ENCODE peak calls at places on chromosomes 4 and X, in five cellular contexts. One of them, this sample, is unnamed.
A peak's percentile ranks its signal among the peaks of the same experiment; 100 is the strongest.

GRCh38 chr4:26238782-26239647 is 81.8 kb upstream of the RBPJ start:
- DNase-seq in endothelial cell of umbilical vein: no peak
- DNase-seq in K562: no peak
- DNase-seq in A549: no peak
- DNase-seq in HepG2: peak; percentile 8
- DNase-seq in this sample: no peak

GRCh38 chrX:153772608-153773217 is 8.1 kb upstream of the SRPK3 start:
- DNase-seq in HepG2: no peak
- DNase-seq in endothelial cell of umbilical vein: no peak
- DNase-seq in A549: no peak
- DNase-seq in K562: no peak
- DNase-seq in this sample: no peak

GRCh38 chr4:89952458-89952857 is 57.8 kb downstream of the MMRN1 start:
- DNase-seq in K562: no peak
- DNase-seq in HepG2: no peak
- DNase-seq in A549: no peak
- DNase-seq in endothelial cell of umbilical vein: no peak
- DNase-seq in this sample: no peak

GRCh38 chr4:173264245-173264959 is 69.8 kb downstream of the HMGB2 start:
- DNase-seq in A549: no peak
- DNase-seq in HepG2: no peak
- DNase-seq in endothelial cell of umbilical vein: peak; percentile 61
- DNase-seq in K562: peak; percentile 32
- DNase-seq in this sample: peak; percentile 32

GRCh38 chr4:185654965-185655554 is 119.8 kb upstream of the PDLIM3 start:
- DNase-seq in K562: no peak
- DNase-seq in endothelial cell of umbilical vein: no peak
- DNase-seq in HepG2: no peak
- DNase-seq in A549: no peak
- DNase-seq in this sample: no peak

GRCh38 chrX:137432609-137433008 is 133.3 kb upstream of the ZIC3 start:
- DNase-seq in A549: no peak
- DNase-seq in HepG2: peak; percentile 0
- DNase-seq in K562: peak; percentile 31
- DNase-seq in endothelial cell of umbilical vein: no peak
- DNase-seq in this sample: peak; percentile 40

GRCh38 chr4:168765726-168766125 is 244.3 kb downstream of the CBR4 start:
- DNase-seq in endothelial cell of umbilical vein: peak; percentile 42
- DNase-seq in A549: no peak
- DNase-seq in HepG2: no peak
- DNase-seq in K562: no peak
- DNase-seq in this sample: no peak

GRCh38 chr4:128416921-128417320 is 129.3 kb upstream of the PGRMC2 start:
- DNase-seq in endothelial cell of umbilical vein: peak; percentile 39
- DNase-seq in K562: no peak
- DNase-seq in A549: no peak
- DNase-seq in HepG2: no peak
- DNase-seq in this sample: no peak

GRCh38 chrX:103687073-103687695 is 685 bp upstream of the MORF4L2 start:
- DNase-seq in HepG2: no peak
- DNase-seq in A549: peak; percentile 34
- DNase-seq in K562: peak; percentile 77
- DNase-seq in endothelial cell of umbilical vein: no peak
- DNase-seq in this sample: peak; percentile 83

GRCh38 chrX:101595739-101596419 is 21.9 kb downstream of the ARMCX6 start:
- DNase-seq in HepG2: peak; percentile 17
- DNase-seq in endothelial cell of umbilical vein: peak; percentile 75
- DNase-seq in A549: peak; percentile 40
- DNase-seq in K562: peak; percentile 26
- DNase-seq in this sample: peak; percentile 55

GRCh38 chrX:54042609-54043010 is 1.7 kb downstream of the PHF8 start:
- DNase-seq in HepG2: peak; percentile 48
- DNase-seq in endothelial cell of umbilical vein: peak; percentile 67
- DNase-seq in A549: peak; percentile 60
- DNase-seq in K562: peak; percentile 58
- DNase-seq in this sample: peak; percentile 74

GRCh38 chrX:96002401-96002800 is 682.2 kb upstream of the DIAPH2 start:
- DNase-seq in K562: no peak
- DNase-seq in HepG2: no peak
- DNase-seq in endothelial cell of umbilical vein: peak; percentile 53
- DNase-seq in A549: no peak
- DNase-seq in this sample: no peak

GRCh38 chr4:168515222-168516011 is 18.6 kb downstream of the PALLD start:
- DNase-seq in K562: no peak
- DNase-seq in A549: no peak
- DNase-seq in HepG2: no peak
- DNase-seq in endothelial cell of umbilical vein: peak; percentile 20
- DNase-seq in this sample: no peak

GRCh38 chr4:161133877-161134276 is 1029.9 kb downstream of the FSTL5 start:
- DNase-seq in K562: no peak
- DNase-seq in HepG2: no peak
- DNase-seq in endothelial cell of umbilical vein: no peak
- DNase-seq in A549: no peak
- DNase-seq in this sample: no peak

GRCh38 chrX:109943092-109943739 is 59.7 kb upstream of the TMEM164 start:
- DNase-seq in HepG2: no peak
- DNase-seq in A549: no peak
- DNase-seq in endothelial cell of umbilical vein: no peak
- DNase-seq in K562: peak; percentile 28
- DNase-seq in this sample: no peak

GRCh38 chr4:78414116-78414515 is 137.5 kb upstream of the ANXA3 start:
- DNase-seq in endothelial cell of umbilical vein: no peak
- DNase-seq in A549: no peak
- DNase-seq in K562: no peak
- DNase-seq in HepG2: no peak
- DNase-seq in this sample: no peak

GRCh38 chr4:56666279-56666678 is 14.8 kb downstream of the HOPX start:
- DNase-seq in A549: no peak
- DNase-seq in endothelial cell of umbilical vein: peak; percentile 61
- DNase-seq in HepG2: no peak
- DNase-seq in K562: no peak
- DNase-seq in this sample: no peak

GRCh38 chr4:143337600-143338287 is 1.1 kb downstream of the GAB1 start:
- DNase-seq in HepG2: peak; percentile 70
- DNase-seq in A549: no peak
- DNase-seq in endothelial cell of umbilical vein: no peak
- DNase-seq in K562: no peak
- DNase-seq in this sample: peak; percentile 4

GRCh38 chr4:127771535-127772275 is 10.4 kb upstream of the HSPA4L start:
- DNase-seq in A549: no peak
- DNase-seq in HepG2: no peak
- DNase-seq in endothelial cell of umbilical vein: no peak
- DNase-seq in K562: no peak
- DNase-seq in this sample: no peak

GRCh38 chrX:86348669-86349068 is 200.4 kb downstream of the DACH2 start:
- DNase-seq in A549: no peak
- DNase-seq in K562: no peak
- DNase-seq in endothelial cell of umbilical vein: no peak
- DNase-seq in HepG2: peak; percentile 10
- DNase-seq in this sample: peak; percentile 8

GRCh38 chr4:33924239-33924638 is 2320.1 kb downstream of the ARAP2 start:
- DNase-seq in endothelial cell of umbilical vein: peak; percentile 15
- DNase-seq in HepG2: no peak
- DNase-seq in A549: no peak
- DNase-seq in K562: no peak
- DNase-seq in this sample: no peak

GRCh38 chr4:2469192-2469984 is 482 bp downstream of the RNF4 start:
- DNase-seq in endothelial cell of umbilical vein: no peak
- DNase-seq in HepG2: no peak
- DNase-seq in A549: peak; percentile 25
- DNase-seq in K562: peak; percentile 75
- DNase-seq in this sample: peak; percentile 85

GRCh38 chr4:169621754-169622481 is 1.5 kb downstream of the CLCN3 start:
- DNase-seq in HepG2: peak; percentile 57
- DNase-seq in K562: peak; percentile 10
- DNase-seq in A549: peak; percentile 2
- DNase-seq in endothelial cell of umbilical vein: peak; percentile 81
- DNase-seq in this sample: peak; percentile 60

GRCh38 chrX:18354369-18355329 is at the start of gene SCML2:
- DNase-seq in HepG2: peak; percentile 5
- DNase-seq in endothelial cell of umbilical vein: peak; percentile 26
- DNase-seq in A549: peak; percentile 21
- DNase-seq in K562: peak; percentile 75
- DNase-seq in this sample: peak; percentile 60

GRCh38 chr4:100168521-100168920 is 21.7 kb downstream of the DDIT4L start:
- DNase-seq in HepG2: no peak
- DNase-seq in K562: no peak
- DNase-seq in endothelial cell of umbilical vein: no peak
- DNase-seq in A549: no peak
- DNase-seq in this sample: no peak

GRCh38 chr4:39627413-39627812 is 11.3 kb downstream of the SMIM14 start:
- DNase-seq in A549: no peak
- DNase-seq in HepG2: peak; percentile 22
- DNase-seq in K562: no peak
- DNase-seq in endothelial cell of umbilical vein: no peak
- DNase-seq in this sample: no peak

GRCh38 chrX:134949271-134949670 is 41.5 kb upstream of the SMIM10 start:
- DNase-seq in HepG2: peak; percentile 69
- DNase-seq in endothelial cell of umbilical vein: peak; percentile 59
- DNase-seq in A549: peak; percentile 59
- DNase-seq in K562: no peak
- DNase-seq in this sample: no peak

GRCh38 chr4:129604632-129605031 is 508.7 kb downstream of the C4orf33 start:
- DNase-seq in A549: no peak
- DNase-seq in endothelial cell of umbilical vein: no peak
- DNase-seq in K562: no peak
- DNase-seq in HepG2: no peak
- DNase-seq in this sample: peak; percentile 76

GRCh38 chr4:100581337-100581736 is 63.5 kb upstream of the EMCN start:
- DNase-seq in HepG2: no peak
- DNase-seq in K562: no peak
- DNase-seq in A549: peak; percentile 1
- DNase-seq in endothelial cell of umbilical vein: no peak
- DNase-seq in this sample: no peak

GRCh38 chr4:93646225-93646930 is 182.2 kb upstream of the ATOH1 start:
- DNase-seq in K562: no peak
- DNase-seq in HepG2: no peak
- DNase-seq in A549: no peak
- DNase-seq in endothelial cell of umbilical vein: no peak
- DNase-seq in this sample: no peak

GRCh38 chr4:179151770-179152169 is 1709.5 kb upstream of the AGA start:
- DNase-seq in A549: no peak
- DNase-seq in endothelial cell of umbilical vein: no peak
- DNase-seq in HepG2: no peak
- DNase-seq in K562: no peak
- DNase-seq in this sample: no peak

GRCh38 chr4:168648494-168648893 is 151.6 kb downstream of the PALLD start:
- DNase-seq in K562: no peak
- DNase-seq in A549: no peak
- DNase-seq in endothelial cell of umbilical vein: no peak
- DNase-seq in HepG2: no peak
- DNase-seq in this sample: no peak

GRCh38 chr4:26950446-26950845 is 89.8 kb downstream of the STIM2 start:
- DNase-seq in K562: no peak
- DNase-seq in endothelial cell of umbilical vein: no peak
- DNase-seq in A549: no peak
- DNase-seq in HepG2: no peak
- DNase-seq in this sample: no peak

GRCh38 chr4:184281231-184282139 is 63.8 kb upstream of the ENPP6 start:
- DNase-seq in endothelial cell of umbilical vein: no peak
- DNase-seq in HepG2: no peak
- DNase-seq in A549: no peak
- DNase-seq in K562: no peak
- DNase-seq in this sample: no peak
- TF ChIP-seq MYC in endothelial cell of umbilical vein: no peak
- TF ChIP-seq MYC in HepG2: no peak
- TF ChIP-seq MYC in A549: no peak
- TF ChIP-seq MYC in K562: no peak
- TF ChIP-seq MYC in this sample: no peak

DNA sequence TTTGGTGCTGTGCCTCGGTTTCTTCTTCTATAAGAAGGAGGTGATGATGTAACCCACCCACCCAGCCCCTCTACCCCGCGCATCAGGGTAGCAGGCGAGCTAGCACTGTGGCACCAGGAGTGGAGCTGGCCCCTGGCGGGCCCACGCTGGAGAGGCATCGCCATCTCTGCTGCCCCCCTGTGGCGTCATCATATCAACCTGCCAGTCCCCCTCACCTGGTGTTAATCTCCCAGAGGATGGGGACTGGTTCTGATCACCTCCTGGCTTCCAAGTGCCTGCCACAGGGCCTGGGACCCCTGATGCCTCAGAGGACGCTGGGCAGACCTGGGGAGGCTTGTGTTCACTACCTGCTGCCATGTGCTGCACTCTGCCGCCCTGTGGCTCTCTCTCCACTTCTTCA is 6.3 kb upstream of the SORCS2 start:
- DNase-seq in K562: peak; percentile 49
- DNase-seq in endothelial cell of umbilical vein: no peak
- DNase-seq in HepG2: peak; percentile 24
- DNase-seq in A549: peak; percentile 49
- DNase-seq in this sample: no peak
- TF ChIP-seq MYC in K562: no peak
- TF ChIP-seq MYC in endothelial cell of umbilical vein: no peak
- TF ChIP-seq MYC in HepG2: no peak
- TF ChIP-seq MYC in A549: no peak
- TF ChIP-seq MYC in this sample: no peak

DNA sequence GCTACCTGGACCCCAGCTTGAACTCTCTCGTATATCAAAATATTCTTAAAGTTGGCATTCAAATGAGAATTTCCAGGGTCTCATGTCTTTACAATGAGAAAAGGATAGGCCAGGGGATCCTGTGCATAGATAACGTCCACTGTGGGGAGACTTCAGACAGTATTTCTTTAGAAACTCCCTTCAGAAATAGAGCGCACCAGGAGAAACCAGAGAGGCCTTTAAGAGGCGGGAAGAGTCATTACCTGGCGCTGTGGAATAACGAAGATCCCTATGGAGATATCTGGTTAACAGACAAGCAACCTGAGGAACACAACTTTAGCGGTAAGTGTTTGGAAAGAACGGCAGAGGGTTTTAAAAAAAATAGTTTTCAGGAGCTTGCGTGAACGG is 618 bp downstream of the RADX start:
- DNase-seq in A549: no peak
- DNase-seq in endothelial cell of umbilical vein: no peak
- DNase-seq in K562: no peak
- DNase-seq in HepG2: peak; percentile 0
- DNase-seq in this sample: no peak
- TF ChIP-seq MYC in A549: no peak
- TF ChIP-seq MYC in endothelial cell of umbilical vein: no peak
- TF ChIP-seq MYC in K562: no peak
- TF ChIP-seq MYC in HepG2: no peak
- TF ChIP-seq MYC in this sample: no peak

GRCh38 chr4:109163493-109163892 is 139.0 kb downstream of the COL25A1 start:
- DNase-seq in A549: no peak
- DNase-seq in endothelial cell of umbilical vein: no peak
- DNase-seq in K562: no peak
- DNase-seq in HepG2: no peak
- DNase-seq in this sample: no peak

GRCh38 chr4:109169160-109169559 is 133.3 kb downstream of the COL25A1 start:
- DNase-seq in K562: no peak
- DNase-seq in HepG2: no peak
- DNase-seq in endothelial cell of umbilical vein: no peak
- DNase-seq in A549: no peak
- DNase-seq in this sample: no peak

GRCh38 chr4:109166586-109166985 is 135.9 kb downstream of the COL25A1 start:
- DNase-seq in A549: no peak
- DNase-seq in HepG2: no peak
- DNase-seq in K562: no peak
- DNase-seq in endothelial cell of umbilical vein: no peak
- DNase-seq in this sample: no peak

GRCh38 chr4:109164011-109164410 is 138.4 kb downstream of the COL25A1 start:
- DNase-seq in K562: no peak
- DNase-seq in HepG2: peak; percentile 2
- DNase-seq in endothelial cell of umbilical vein: no peak
- DNase-seq in A549: no peak
- DNase-seq in this sample: no peak

GRCh38 chr4:109166126-109166525 is 136.3 kb downstream of the COL25A1 start:
- DNase-seq in endothelial cell of umbilical vein: no peak
- DNase-seq in K562: no peak
- DNase-seq in HepG2: no peak
- DNase-seq in A549: no peak
- DNase-seq in this sample: no peak
- TF ChIP-seq MYC in endothelial cell of umbilical vein: no peak
- TF ChIP-seq MYC in K562: no peak
- TF ChIP-seq MYC in HepG2: no peak
- TF ChIP-seq MYC in A549: no peak
- TF ChIP-seq MYC in this sample: no peak

This sample was measured in NB4.